ENCODE peak calls at places on chromosomes 6 and 20, in six cellular contexts. G is amniotic epithelial cell; P is activated T-cell treated with anti-CD3 and anti-CD28 coated beads, Interleukin-2, amount 50 U/mL, for 72 hours; W is NCI-H510A treated with DMSO at 0.1 percent for 48 hours; R is LoVo; D is activated gamma-delta T cell treated with anti-CD3 and anti-CD28 coated beads, Interleukin-2, amount 50 U/mL, for 16 hours. U is an unnamed sample.

GRCh38 chr6:139376054-139376355 is 1.6 kb upstream of the CITED2 start:
- DNase-seq in R (no peak), G (peak), W (no peak), D (no peak), P (no peak), U (no peak)

GRCh38 chr6:51929934-51930574 is 157.4 kb downstream of the PKHD1 start:
- DNase-seq in D (no peak), R (no peak), P (no peak), G (no peak), W (no peak), U (no peak)

GRCh38 chr6:3072798-3073197 is 4.5 kb downstream of the RIPK1 start:
- DNase-seq in R (no peak), D (no peak), G (no peak), W (no peak), P (no peak), U (no peak)

GRCh38 chr20:50731055-50731929 is at the start of gene PARD6B:
- DNase-seq in W (peak), D (peak), R (peak), P (peak), G (peak), U (peak)

GRCh38 chr20:62195072-62195400 is 12.2 kb downstream of the MTG2 start:
- DNase-seq in G (no peak), W (no peak), D (no peak), P (no peak), R (no peak), U (no peak)

GRCh38 chr20:40744494-40745175 is 55.6 kb upstream of the MAFB start:
- DNase-seq in G (no peak), P (no peak), R (no peak), W (no peak), D (no peak), U (no peak)

GRCh38 chr6:78770766-78771165 is 96.6 kb upstream of the IRAK1BP1 start:
- DNase-seq in G (no peak), P (no peak), D (no peak), R (no peak), W (no peak), U (no peak)

GRCh38 chr6:20213271-20213798 is 1.1 kb upstream of the MBOAT1 start:
- DNase-seq in P (no peak), W (peak), R (no peak), D (no peak), G (peak), U (no peak)

GRCh38 chr6:63426844-63427243 is 107.1 kb upstream of the LGSN start:
- DNase-seq in R (no peak), W (no peak), P (no peak), G (no peak), D (no peak), U (no peak)

GRCh38 chr6:18343741-18344140 is 43.4 kb upstream of the RNF144B start:
- DNase-seq in P (peak), D (no peak), R (no peak), G (peak), W (no peak), U (no peak)

GRCh38 chr20:59007758-59008511 is 881 bp upstream of the CTSZ start:
- DNase-seq in D (no peak), G (no peak), W (no peak), R (no peak), P (no peak), U (no peak)

GRCh38 chr6:169913096-169913615 is 161.7 kb downstream of the ERMARD start:
- DNase-seq in R (no peak), D (no peak), P (no peak), G (no peak), W (no peak), U (no peak)

GRCh38 chr6:143539723-143540122 is 28.2 kb upstream of the FUCA2 start:
- DNase-seq in D (no peak), W (no peak), P (no peak), R (no peak), G (no peak), U (no peak)